ENCODE peak calls at places on chromosome 5, in five cellular contexts. E, A, P, J and R are unnamed samples.

GRCh38 chr5:37767961-37768360 is 71.9 kb downstream of the GDNF start:
- DNase-seq in E (no peak), A (no peak), P (no peak), J (no peak), R (no peak)

GRCh38 chr5:11324521-11325289 is 563.7 kb upstream of the DAP start:
- DNase-seq in E (no peak), P (no peak), A (no peak), J (no peak), R (no peak)

GRCh38 chr5:4233671-4234070 is 638.0 kb downstream of the IRX1 start:
- DNase-seq in A (no peak), J (no peak), E (no peak), P (no peak), R (no peak)

GRCh38 chr5:101977729-101978345 is 318.2 kb downstream of the SLCO4C1 start:
- DNase-seq in J (no peak), E (peak; percentile 54), A (no peak), P (no peak), R (no peak)

GRCh38 chr5:66134407-66134843 is 9.7 kb upstream of the SREK1 start:
- DNase-seq in P (no peak), E (no peak), J (no peak), A (no peak), R (no peak)

GRCh38 chr5:154477382-154478223 is 424 bp downstream of the HAND1 start:
- DNase-seq in A (no peak), J (no peak), P (peak; percentile 84), E (no peak), R (no peak)

GRCh38 chr5:132074091-132074771 is 642 bp downstream of the CSF2 start:
- DNase-seq in A (no peak), E (no peak), J (no peak), P (no peak), R (no peak)

GRCh38 chr5:168300377-168301182 is 9.1 kb downstream of the WWC1 start:
- DNase-seq in E (no peak), P (no peak), J (no peak), A (no peak), R (no peak)

GRCh38 chr5:180673371-180674252 is 24.2 kb upstream of the FLT4 start:
- DNase-seq in E (no peak), A (no peak), J (no peak), P (no peak), R (no peak)

GRCh38 chr5:25444697-25445096 is 799.9 kb upstream of the CDH10 start:
- DNase-seq in J (no peak), P (no peak), E (no peak), A (no peak), R (no peak)

GRCh38 chr5:107251151-107251550 is 419.6 kb downstream of the EFNA5 start:
- DNase-seq in J (no peak), A (no peak), P (no peak), E (no peak), R (no peak)

GRCh38 chr5:68450245-68450852 is 234.8 kb downstream of the PIK3R1 start:
- DNase-seq in P (no peak), E (no peak), A (no peak), J (no peak), R (no peak)

GRCh38 chr5:107359033-107359915 is 311.5 kb downstream of the EFNA5 start:
- DNase-seq in P (no peak), E (no peak), J (no peak), A (no peak), R (no peak)

GRCh38 chr5:137209232-137209810 is 289.8 kb downstream of the SPOCK1 start:
- DNase-seq in A (no peak), J (no peak), P (no peak), E (no peak), R (no peak)

GRCh38 chr5:1867114-1867814 is 15.5 kb downstream of the IRX4 start:
- DNase-seq in E (no peak), P (no peak), A (no peak), J (no peak), R (no peak)

GRCh38 chr5:147223951-147224791 is 10.7 kb upstream of the STK32A start:
- DNase-seq in P (no peak), J (no peak), A (no peak), E (peak; percentile 36), R (no peak)

GRCh38 chr5:137272831-137273230 is 226.3 kb downstream of the SPOCK1 start:
- DNase-seq in P (no peak), A (no peak), J (no peak), E (no peak), R (no peak)

GRCh38 chr5:149724130-149724850 is 5.8 kb upstream of the PPARGC1B start:
- DNase-seq in E (no peak), P (no peak), A (no peak), J (no peak), R (no peak)

GRCh38 chr5:159951387-159951786 is 35.1 kb downstream of the ADRA1B start:
- DNase-seq in J (no peak), A (no peak), P (no peak), E (peak; percentile 22), R (no peak)

GRCh38 chr5:150723845-150724244 is 23.0 kb upstream of the RBM22 start:
- DNase-seq in J (no peak), P (no peak), A (no peak), E (no peak), R (no peak)

GRCh38 chr5:91166040-91166807 is 216.9 kb downstream of the ARRDC3 start:
- DNase-seq in J (no peak), P (no peak), E (no peak), A (no peak), R (no peak)

GRCh38 chr5:176631383-176631970 is 1.0 kb downstream of the EIF4E1B start:
- DNase-seq in A (no peak), J (no peak), E (no peak), P (no peak), R (no peak)

GRCh38 chr5:24045034-24045433 is 537.6 kb downstream of the PRDM9 start:
- DNase-seq in A (no peak), J (no peak), P (no peak), E (no peak), R (no peak)

GRCh38 chr5:141373673-141374317 is at the start of gene PCDHGA6:
- DNase-seq in A (no peak), J (no peak), E (no peak), P (no peak), R (no peak)

GRCh38 chr5:79774171-79774854 is 84.7 kb downstream of the CMYA5 start:
- DNase-seq in E (peak; percentile 41), A (no peak), P (no peak), J (no peak), R (no peak)

GRCh38 chr5:124173386-124173785 is 573.1 kb downstream of the ZNF608 start:
- DNase-seq in P (no peak), E (no peak), A (no peak), J (no peak), R (no peak)

GRCh38 chr5:138448481-138449398 is 9.9 kb downstream of the REEP2 start:
- DNase-seq in E (no peak), P (no peak), J (peak; percentile 39), A (no peak), R (no peak)

GRCh38 chr5:125560476-125561225 is 814.2 kb upstream of the ZNF608 start:
- DNase-seq in P (no peak), J (no peak), E (no peak), A (no peak), R (no peak)

DNA sequence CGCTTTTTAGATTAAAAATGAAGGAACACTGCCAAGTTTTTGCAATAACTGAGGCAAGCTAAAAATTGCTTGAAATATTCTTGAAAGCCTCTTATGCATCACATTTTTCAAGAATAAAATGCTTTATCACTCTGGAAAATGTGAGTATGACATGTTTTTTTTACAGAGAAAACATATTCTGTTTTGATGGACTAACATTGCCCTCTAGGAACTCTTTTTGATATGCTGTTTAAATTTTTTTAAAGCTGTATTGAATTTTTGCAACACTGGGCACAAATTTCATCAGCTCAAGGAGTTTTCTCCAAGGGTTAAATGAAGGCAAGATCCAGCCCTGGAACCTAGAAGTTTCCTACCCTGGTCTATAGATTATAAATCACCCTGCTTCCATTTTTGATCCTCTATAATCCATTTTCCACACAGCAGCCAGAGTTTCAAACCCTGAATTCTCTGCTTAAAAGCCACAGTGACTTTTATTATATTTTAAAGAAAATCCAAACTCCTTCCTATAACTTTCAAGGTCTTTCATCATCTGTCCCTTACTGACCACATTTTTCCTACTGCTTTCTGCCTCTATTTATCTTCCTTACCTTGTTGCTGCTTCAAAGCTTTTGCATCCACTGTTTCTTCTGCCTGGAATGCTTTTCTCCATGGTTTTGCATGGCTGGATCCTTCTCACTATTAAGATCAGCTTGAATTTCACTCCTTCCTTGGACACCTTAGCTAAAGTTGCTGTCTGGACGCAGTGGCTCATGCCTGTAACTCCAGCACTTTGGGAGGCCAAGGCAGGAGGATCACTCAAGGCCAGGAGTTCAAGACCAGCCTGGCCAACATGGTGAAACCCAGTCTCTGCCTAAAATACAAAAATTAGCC is 60.9 kb downstream of the IL31RA start:
- DNase-seq in P (no peak), J (no peak), A (no peak), E (no peak), R (no peak)
- TF ChIP-seq CTCF in P (no peak), J (no peak), A (no peak), E (no peak), R (no peak)

DNA sequence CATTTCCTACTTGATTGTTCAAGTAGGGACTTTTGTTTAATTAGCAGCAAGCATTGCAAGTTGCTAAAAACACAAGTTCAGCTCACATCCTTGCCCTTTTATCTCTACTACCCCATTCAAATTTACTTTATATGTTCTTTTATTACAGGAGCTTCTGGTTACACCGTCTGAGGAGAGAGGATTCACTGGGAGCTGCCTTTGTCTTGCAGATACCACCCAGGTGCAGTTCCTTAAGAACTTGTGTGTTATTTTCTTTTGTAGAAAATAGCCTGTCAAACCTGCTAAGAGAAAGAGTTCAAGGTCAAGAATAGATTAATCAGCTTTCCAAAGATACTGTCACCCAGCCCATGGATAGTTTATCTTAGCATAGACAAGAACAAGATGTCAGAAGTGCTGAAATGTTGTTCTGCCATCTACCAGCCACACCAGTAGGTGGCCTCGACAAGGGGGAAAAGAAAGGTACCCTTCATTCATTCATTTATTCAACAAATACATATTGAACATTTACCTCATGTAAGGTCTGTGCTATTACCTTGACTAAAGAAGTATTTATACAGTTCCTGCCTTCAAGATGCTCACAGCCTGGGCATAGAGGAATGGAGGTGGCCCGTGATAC is 750.3 kb downstream of the MAT2B start:
- DNase-seq in P (no peak), A (no peak), J (no peak), E (no peak), R (no peak)
- TF ChIP-seq CTCF in P (no peak), A (no peak), J (no peak), E (no peak), R (no peak)

GRCh38 chr5:130021000-130021399 is 116.7 kb downstream of the CHSY3 start:
- DNase-seq in J (no peak), E (no peak), A (no peak), P (no peak), R (no peak)

GRCh38 chr5:130023604-130024003 is 119.3 kb downstream of the CHSY3 start:
- DNase-seq in P (no peak), J (no peak), E (no peak), A (no peak), R (no peak)

GRCh38 chr5:130024006-130024405 is 119.7 kb downstream of the CHSY3 start:
- DNase-seq in E (no peak), A (no peak), J (no peak), P (no peak), R (no peak)
- TF ChIP-seq CTCF in E (no peak), A (no peak), J (no peak), P (no peak), R (no peak)

GRCh38 chr5:122831984-122832383 is 13.4 kb upstream of the SNX24 start:
- DNase-seq in P (no peak), E (no peak), A (no peak), J (no peak), R (no peak)

GRCh38 chr5:122839731-122840130 is 5.7 kb upstream of the SNX24 start:
- DNase-seq in P (no peak), E (no peak), A (no peak), J (no peak), R (no peak)

GRCh38 chr5:122836947-122837346 is 8.5 kb upstream of the SNX24 start:
- DNase-seq in P (no peak), E (no peak), J (no peak), A (no peak), R (no peak)

GRCh38 chr5:122835681-122836080 is 9.7 kb upstream of the SNX24 start:
- DNase-seq in J (no peak), A (no peak), E (no peak), P (no peak), R (no peak)
- TF ChIP-seq CTCF in J (no peak), A (no peak), E (no peak), P (no peak), R (no peak)